ENCODE peak calls at places on chromosomes 12 and 14, in seven cellular contexts. F is K562, I is SK-N-SH, U is GM12892, K is GM12878, E is H1, Y is GM12891. P is an unnamed sample.

GRCh38 chr14:74569826-74570591 is 42.0 kb downstream of the LTBP2 start:
- DNase-seq in F (no peak), I (no peak), U (no peak), K (no peak), E (no peak), Y (no peak), P (peak)

GRCh38 chr14:35985504-35986218 is 159.5 kb downstream of the BRMS1L start:
- DNase-seq in F (no peak), I (no peak), U (no peak), K (peak), E (no peak), Y (no peak), P (no peak)

GRCh38 chr12:119877639-119877948 is 474 bp upstream of the CIT start:
- DNase-seq in F (no peak), I (no peak), U (no peak), K (no peak), E (no peak), Y (no peak), P (no peak)

GRCh38 chr14:68794856-68795601 is 2.2 kb upstream of the ZFP36L1 start:
- DNase-seq in F (peak), I (peak), U (no peak), K (no peak), E (no peak), Y (no peak), P (no peak)

GRCh38 chr12:51773145-51773869 is 75.2 kb downstream of the FIGNL2 start:
- DNase-seq in F (no peak), I (no peak), U (no peak), K (no peak), E (no peak), Y (no peak), P (no peak)

GRCh38 chr14:103726474-103726873 is 10.9 kb downstream of the ZFYVE21 start:
- DNase-seq in F (no peak), I (no peak), U (no peak), K (no peak), E (no peak), Y (no peak), P (no peak)

GRCh38 chr14:75449703-75450102 is 21.9 kb downstream of the JDP2 start:
- DNase-seq in F (no peak), I (no peak), U (no peak), K (no peak), E (no peak), Y (no peak), P (no peak)

GRCh38 chr12:47868041-47868440 is 36.8 kb downstream of the VDR start:
- DNase-seq in F (no peak), I (no peak), U (no peak), K (no peak), E (no peak), Y (no peak), P (no peak)

GRCh38 chr12:96989916-96990315 is 82.9 kb downstream of the NEDD1 start:
- DNase-seq in F (peak), I (no peak), U (no peak), K (no peak), E (no peak), Y (no peak), P (peak)

GRCh38 chr14:51335521-51335920 is 95.5 kb downstream of the TMX1 start:
- DNase-seq in F (no peak), I (no peak), U (no peak), K (no peak), E (no peak), Y (no peak), P (no peak)

GRCh38 chr14:91484744-91485143 is 25.4 kb downstream of the PPP4R3A start:
- DNase-seq in F (no peak), I (no peak), U (no peak), K (no peak), E (no peak), Y (no peak), P (no peak)

GRCh38 chr12:10068634-10069033 is 30.2 kb downstream of the CLEC1A start:
- DNase-seq in F (no peak), I (no peak), U (no peak), K (no peak), E (no peak), Y (no peak), P (no peak)

GRCh38 chr12:41348198-41348597 is 160.1 kb downstream of the PDZRN4 start:
- DNase-seq in F (no peak), I (no peak), U (no peak), K (no peak), E (no peak), Y (no peak), P (no peak)

GRCh38 chr12:48157889-48158370 is 615 bp upstream of the ASB8 start:
- DNase-seq in F (no peak), I (no peak), U (no peak), K (no peak), E (no peak), Y (no peak), P (no peak)

GRCh38 chr14:34826661-34827060 is 48.5 kb downstream of the BAZ1A start:
- DNase-seq in F (no peak), I (no peak), U (no peak), K (no peak), E (no peak), Y (no peak), P (no peak)

GRCh38 chr12:60257063-60257462 is 661.2 kb downstream of the SLC16A7 start:
- DNase-seq in F (no peak), I (no peak), U (no peak), K (no peak), E (no peak), Y (no peak), P (peak)

DNA sequence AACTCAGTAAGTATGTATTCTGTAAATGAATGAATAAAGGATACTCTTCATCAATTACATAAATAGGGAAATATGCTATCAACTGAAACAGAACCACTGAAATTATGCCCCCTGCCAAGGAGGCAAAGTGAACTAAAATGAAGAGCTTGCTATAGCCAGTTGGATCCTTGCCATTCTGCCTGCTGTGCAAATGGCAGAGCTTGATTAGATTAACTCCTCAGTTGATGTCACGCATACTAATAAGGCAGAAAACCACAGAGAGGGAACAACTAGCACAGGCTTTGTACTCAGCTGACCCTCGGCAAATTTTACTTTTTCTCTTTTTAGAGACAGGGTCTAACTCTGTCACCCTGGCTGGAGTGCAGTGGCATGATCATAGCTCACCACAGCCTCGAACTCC is 36.7 kb upstream of the FERMT2 start:
- DNase-seq in F (no peak), I (peak), U (no peak), K (no peak), E (no peak), Y (no peak), P (no peak)
- TF ChIP-seq TAF1 in F (no peak), I (no peak), U (no peak), K (no peak), E (no peak), Y (no peak), P (no peak)

DNA sequence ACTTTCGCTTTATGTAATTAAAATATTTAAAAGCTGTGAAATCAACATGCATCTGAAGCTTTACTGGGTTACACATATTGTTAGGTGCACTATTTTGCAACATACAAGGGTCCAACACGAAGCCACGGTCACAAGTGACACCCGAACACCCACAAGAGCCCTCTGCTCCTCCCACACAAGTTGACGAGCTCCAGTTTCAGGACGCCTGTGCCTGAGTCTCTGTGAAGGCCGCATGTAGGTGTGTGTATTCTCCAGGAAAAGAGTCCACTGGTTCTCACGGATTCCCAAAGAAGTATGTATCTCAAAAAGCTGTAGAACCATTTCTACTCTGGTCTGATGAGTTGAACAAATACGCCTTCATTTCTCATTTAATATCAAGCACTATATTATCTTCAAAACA is 12.0 kb downstream of the SLC15A4 start:
- DNase-seq in F (no peak), I (no peak), U (no peak), K (no peak), E (no peak), Y (no peak), P (no peak)
- TF ChIP-seq TAF1 in F (no peak), I (no peak), U (no peak), K (no peak), E (no peak), Y (no peak), P (no peak)

DNA sequence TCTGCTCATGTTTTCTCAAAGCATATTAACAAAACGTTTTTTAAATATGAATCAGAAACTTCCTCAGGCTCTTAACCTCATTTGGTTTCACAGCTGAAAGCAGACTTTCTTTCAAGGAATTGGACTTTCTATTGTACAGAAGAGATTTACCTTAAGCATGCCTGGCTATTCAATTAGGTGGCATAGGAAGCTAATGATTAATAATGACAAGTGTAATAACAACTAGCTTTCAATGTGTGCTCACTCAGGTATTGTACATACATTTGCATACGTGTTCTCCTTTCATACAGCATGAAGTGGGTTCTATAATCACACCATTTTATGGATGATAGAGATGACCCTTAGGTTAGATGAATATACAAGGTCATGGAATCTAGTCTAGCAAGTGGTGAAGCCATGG is 115.7 kb downstream of the ANO6 start:
- DNase-seq in F (no peak), I (no peak), U (no peak), K (no peak), E (no peak), Y (no peak), P (no peak)
- TF ChIP-seq TAF1 in F (no peak), I (no peak), U (no peak), K (no peak), E (no peak), Y (no peak), P (no peak)

GRCh38 chr14:98647754-98648153 is 624.2 kb downstream of the BCL11B start:
- DNase-seq in F (no peak), I (no peak), U (no peak), K (no peak), E (no peak), Y (no peak), P (no peak)
- TF ChIP-seq TAF1 in F (no peak), I (no peak), U (no peak), K (no peak), E (no peak), Y (no peak), P (no peak)